ENCODE peak calls at places on chromosomes 5 and 9, in ten cellular contexts. One of them, this sample, is unnamed.

GRCh38 chr5:97644896-97645295 is 461.8 kb upstream of the RIOK2 start:
- DNase-seq in ovary: no peak
- DNase-seq in uterus: no peak
- DNase-seq in WTC11: no peak
- DNase-seq in left ventricle myocardium inferior: no peak
- DNase-seq in kidney epithelial cell: no peak
- DNase-seq in glutamatergic neuron: no peak
- DNase-seq in tibial artery: no peak
- DNase-seq in kidney: no peak
- DNase-seq in DND-41: no peak
- DNase-seq in this sample: no peak

GRCh38 chr9:5719546-5719945 is 90.6 kb downstream of the RIC1 start:
- DNase-seq in ovary: no peak
- DNase-seq in uterus: no peak
- DNase-seq in WTC11: no peak
- DNase-seq in left ventricle myocardium inferior: no peak
- DNase-seq in kidney epithelial cell: no peak
- DNase-seq in glutamatergic neuron: no peak
- DNase-seq in tibial artery: no peak
- DNase-seq in kidney: no peak
- DNase-seq in DND-41: no peak
- DNase-seq in this sample: no peak

GRCh38 chr9:84874583-84874982 is 205.1 kb downstream of the NTRK2 start:
- DNase-seq in ovary: no peak
- DNase-seq in uterus: no peak
- DNase-seq in WTC11: no peak
- DNase-seq in left ventricle myocardium inferior: no peak
- DNase-seq in kidney epithelial cell: no peak
- DNase-seq in glutamatergic neuron: no peak
- DNase-seq in tibial artery: no peak
- DNase-seq in kidney: no peak
- DNase-seq in DND-41: peak; percentile 15
- DNase-seq in this sample: no peak

GRCh38 chr9:25519286-25519685 is 159.0 kb downstream of the TUSC1 start:
- DNase-seq in ovary: no peak
- DNase-seq in uterus: no peak
- DNase-seq in WTC11: no peak
- DNase-seq in left ventricle myocardium inferior: no peak
- DNase-seq in kidney epithelial cell: no peak
- DNase-seq in glutamatergic neuron: no peak
- DNase-seq in tibial artery: no peak
- DNase-seq in kidney: no peak
- DNase-seq in DND-41: no peak
- DNase-seq in this sample: no peak

GRCh38 chr5:51286046-51286445 is 97.2 kb upstream of the ISL1 start:
- DNase-seq in ovary: no peak
- DNase-seq in uterus: no peak
- DNase-seq in WTC11: no peak
- DNase-seq in left ventricle myocardium inferior: no peak
- DNase-seq in kidney epithelial cell: no peak
- DNase-seq in glutamatergic neuron: no peak
- DNase-seq in tibial artery: no peak
- DNase-seq in kidney: no peak
- DNase-seq in DND-41: no peak
- DNase-seq in this sample: no peak

GRCh38 chr5:43078956-43079355 is 38.8 kb upstream of the ANXA2R start:
- DNase-seq in ovary: no peak
- DNase-seq in uterus: no peak
- DNase-seq in WTC11: no peak
- DNase-seq in left ventricle myocardium inferior: no peak
- DNase-seq in kidney epithelial cell: no peak
- DNase-seq in glutamatergic neuron: no peak
- DNase-seq in tibial artery: no peak
- DNase-seq in kidney: no peak
- DNase-seq in DND-41: no peak
- DNase-seq in this sample: no peak

GRCh38 chr9:84879631-84880030 is 210.1 kb downstream of the NTRK2 start:
- DNase-seq in ovary: no peak
- DNase-seq in uterus: no peak
- DNase-seq in WTC11: no peak
- DNase-seq in left ventricle myocardium inferior: no peak
- DNase-seq in kidney epithelial cell: no peak
- DNase-seq in glutamatergic neuron: no peak
- DNase-seq in tibial artery: no peak
- DNase-seq in kidney: no peak
- DNase-seq in DND-41: no peak
- DNase-seq in this sample: no peak

GRCh38 chr9:120944434-120945125 is 18.0 kb upstream of the TRAF1 start:
- DNase-seq in ovary: no peak
- DNase-seq in uterus: no peak
- DNase-seq in WTC11: no peak
- DNase-seq in left ventricle myocardium inferior: no peak
- DNase-seq in kidney epithelial cell: no peak
- DNase-seq in glutamatergic neuron: no peak
- DNase-seq in tibial artery: no peak
- DNase-seq in kidney: no peak
- DNase-seq in DND-41: no peak
- DNase-seq in this sample: no peak

GRCh38 chr9:124285903-124286291 is 28.1 kb downstream of the NEK6 start:
- DNase-seq in ovary: peak; percentile 85
- DNase-seq in uterus: peak; percentile 87
- DNase-seq in WTC11: no peak
- DNase-seq in left ventricle myocardium inferior: peak; percentile 60
- DNase-seq in kidney epithelial cell: peak; percentile 86
- DNase-seq in glutamatergic neuron: no peak
- DNase-seq in tibial artery: peak; percentile 89
- DNase-seq in kidney: peak; percentile 94
- DNase-seq in DND-41: no peak
- DNase-seq in this sample: no peak

GRCh38 chr5:855771-856530 is 5.2 kb upstream of the ZDHHC11 start:
- DNase-seq in ovary: peak; percentile 23
- DNase-seq in uterus: no peak
- DNase-seq in WTC11: no peak
- DNase-seq in left ventricle myocardium inferior: peak; percentile 8
- DNase-seq in kidney epithelial cell: no peak
- DNase-seq in glutamatergic neuron: peak; percentile 33
- DNase-seq in tibial artery: no peak
- DNase-seq in kidney: no peak
- DNase-seq in DND-41: peak; percentile 19
- DNase-seq in this sample: no peak

GRCh38 chr5:61496406-61497307 is 164.6 kb downstream of the ZSWIM6 start:
- DNase-seq in ovary: no peak
- DNase-seq in uterus: no peak
- DNase-seq in WTC11: no peak
- DNase-seq in left ventricle myocardium inferior: no peak
- DNase-seq in kidney epithelial cell: no peak
- DNase-seq in glutamatergic neuron: no peak
- DNase-seq in tibial artery: no peak
- DNase-seq in kidney: no peak
- DNase-seq in DND-41: no peak
- DNase-seq in this sample: no peak

GRCh38 chr9:18502546-18502945 is 28.6 kb downstream of the ADAMTSL1 start:
- DNase-seq in ovary: no peak
- DNase-seq in uterus: no peak
- DNase-seq in WTC11: no peak
- DNase-seq in left ventricle myocardium inferior: no peak
- DNase-seq in kidney epithelial cell: no peak
- DNase-seq in glutamatergic neuron: no peak
- DNase-seq in tibial artery: no peak
- DNase-seq in kidney: no peak
- DNase-seq in DND-41: no peak
- DNase-seq in this sample: no peak

DNA sequence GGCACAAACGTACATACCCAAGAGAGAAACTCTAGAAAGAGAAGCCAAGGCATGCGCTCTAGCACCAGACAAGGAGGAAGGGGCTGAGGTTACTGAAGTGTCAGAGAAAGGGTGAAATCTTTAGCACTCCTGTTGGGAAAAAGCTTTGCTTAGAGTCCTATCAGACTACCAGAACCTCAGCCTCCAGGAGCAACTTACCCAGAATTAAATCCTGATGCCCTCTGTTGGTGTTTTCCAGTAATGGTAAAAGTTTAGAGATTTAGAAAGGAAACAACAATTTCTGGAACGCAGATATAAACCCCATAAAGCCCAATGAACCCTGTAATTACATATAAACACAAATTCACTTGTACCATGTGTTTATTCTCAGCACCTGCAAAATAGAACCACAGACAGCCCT is 33.2 kb upstream of the ASTN2 start:
- DNase-seq in ovary: no peak
- DNase-seq in uterus: no peak
- DNase-seq in WTC11: no peak
- DNase-seq in left ventricle myocardium inferior: no peak
- DNase-seq in kidney epithelial cell: no peak
- DNase-seq in glutamatergic neuron: no peak
- DNase-seq in tibial artery: no peak
- DNase-seq in kidney: no peak
- DNase-seq in DND-41: no peak
- DNase-seq in this sample: no peak
- TF ChIP-seq CTCF in ovary: no peak
- TF ChIP-seq CTCF in uterus: no peak
- TF ChIP-seq CTCF in WTC11: no peak
- TF ChIP-seq CTCF in left ventricle myocardium inferior: no peak
- TF ChIP-seq CTCF in kidney epithelial cell: peak; percentile 5
- TF ChIP-seq CTCF in glutamatergic neuron: no peak
- TF ChIP-seq CTCF in tibial artery: no peak
- TF ChIP-seq CTCF in kidney: no peak
- TF ChIP-seq CTCF in DND-41: no peak
- TF ChIP-seq CTCF in this sample: peak; percentile 48

DNA sequence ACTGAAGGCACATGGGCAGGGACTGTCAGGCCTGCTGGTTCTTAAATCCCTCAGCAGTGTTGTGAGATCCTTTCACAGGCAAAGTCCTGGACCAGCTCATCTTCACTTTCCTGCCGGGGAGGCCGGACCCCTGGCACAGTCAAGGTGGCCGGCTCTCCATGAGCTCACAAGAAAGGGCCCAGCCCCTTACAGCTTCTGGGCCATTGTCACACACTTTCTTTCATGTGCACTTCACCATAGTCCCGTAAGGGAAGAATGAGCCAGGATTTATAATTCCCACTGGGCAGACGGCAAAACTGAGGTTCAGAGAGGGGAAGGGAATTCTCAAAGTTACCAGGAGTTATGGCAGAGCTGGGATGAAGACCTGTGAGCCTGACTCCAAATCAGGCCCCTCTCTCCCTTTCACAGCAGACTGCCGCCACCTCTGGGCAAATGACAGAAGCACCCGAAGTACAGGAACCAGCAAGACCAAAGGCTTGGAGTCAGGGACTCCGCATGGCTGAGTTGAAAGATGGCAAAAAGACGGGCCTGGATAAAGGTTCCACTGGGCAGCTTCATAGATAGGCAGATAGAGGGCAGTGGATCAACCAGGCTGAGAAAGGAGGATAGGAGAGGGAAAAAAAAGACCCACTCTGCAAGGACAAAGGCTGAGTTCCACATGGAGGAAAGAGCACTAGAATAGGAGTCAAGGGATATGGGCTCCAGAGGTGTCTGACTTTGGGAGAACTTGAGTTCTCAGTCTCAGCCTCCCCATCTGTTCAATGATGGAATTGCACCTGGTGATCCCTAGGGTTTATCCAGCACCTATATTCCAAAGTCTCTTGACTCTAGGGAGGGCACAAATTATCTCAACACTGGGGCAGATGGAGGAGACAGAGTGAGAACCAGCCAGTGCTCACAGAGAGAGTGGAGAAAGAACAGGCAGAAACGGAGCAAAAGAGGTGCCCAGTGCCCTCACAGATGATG is 128.7 kb downstream of the PAX5 start:
- DNase-seq in ovary: no peak
- DNase-seq in uterus: no peak
- DNase-seq in WTC11: peak; percentile 48
- DNase-seq in left ventricle myocardium inferior: no peak
- DNase-seq in kidney epithelial cell: no peak
- DNase-seq in glutamatergic neuron: no peak
- DNase-seq in tibial artery: no peak
- DNase-seq in kidney: no peak
- DNase-seq in DND-41: no peak
- DNase-seq in this sample: no peak
- TF ChIP-seq CTCF in ovary: no peak
- TF ChIP-seq CTCF in uterus: no peak
- TF ChIP-seq CTCF in WTC11: peak; percentile 15
- TF ChIP-seq CTCF in left ventricle myocardium inferior: no peak
- TF ChIP-seq CTCF in kidney epithelial cell: peak; percentile 12
- TF ChIP-seq CTCF in glutamatergic neuron: no peak
- TF ChIP-seq CTCF in tibial artery: no peak
- TF ChIP-seq CTCF in kidney: no peak
- TF ChIP-seq CTCF in DND-41: no peak
- TF ChIP-seq CTCF in this sample: no peak

DNA sequence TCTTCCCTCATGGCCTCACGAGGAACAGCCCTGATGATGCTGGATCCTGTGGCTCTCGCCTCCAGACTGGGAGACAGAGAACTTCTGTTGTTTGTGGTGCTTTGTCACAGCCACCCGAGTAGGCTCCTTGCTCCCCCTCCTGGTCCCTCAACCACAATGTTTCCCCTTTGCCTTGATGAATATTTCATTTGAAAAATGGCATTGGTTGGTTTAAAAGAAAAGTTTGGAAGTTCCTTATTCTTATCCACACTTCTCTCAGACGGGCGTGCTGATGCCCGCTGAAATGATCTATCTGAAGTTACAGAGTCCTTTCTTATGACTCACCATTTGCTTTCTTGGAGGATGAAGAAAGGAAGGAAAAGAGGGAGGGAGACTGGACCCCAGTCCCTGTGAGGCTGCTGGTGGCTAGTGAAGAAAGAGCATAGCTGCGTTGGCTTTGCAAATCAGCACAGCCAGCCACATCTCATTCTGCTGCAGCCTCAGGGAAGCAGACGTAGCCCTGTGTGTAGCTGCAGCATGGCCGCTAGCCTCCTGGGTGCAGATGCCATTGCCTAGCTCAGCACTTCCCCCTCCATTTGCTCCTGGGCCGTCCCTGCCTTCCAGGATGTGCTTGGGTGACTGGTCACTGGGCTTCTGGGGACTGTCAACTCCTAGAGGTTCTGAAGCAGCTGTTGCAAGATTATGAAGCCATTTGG is 185.9 kb downstream of the ERCC6L2 start:
- DNase-seq in ovary: no peak
- DNase-seq in uterus: no peak
- DNase-seq in WTC11: peak; percentile 39
- DNase-seq in left ventricle myocardium inferior: peak; percentile 29
- DNase-seq in kidney epithelial cell: no peak
- DNase-seq in glutamatergic neuron: peak; percentile 28
- DNase-seq in tibial artery: peak; percentile 46
- DNase-seq in kidney: no peak
- DNase-seq in DND-41: peak; percentile 43
- DNase-seq in this sample: no peak
- TF ChIP-seq CTCF in ovary: no peak
- TF ChIP-seq CTCF in uterus: peak; percentile 29
- TF ChIP-seq CTCF in WTC11: no peak
- TF ChIP-seq CTCF in left ventricle myocardium inferior: peak; percentile 61
- TF ChIP-seq CTCF in kidney epithelial cell: peak; percentile 44
- TF ChIP-seq CTCF in glutamatergic neuron: peak; percentile 25
- TF ChIP-seq CTCF in tibial artery: peak; percentile 45
- TF ChIP-seq CTCF in kidney: peak; percentile 26
- TF ChIP-seq CTCF in DND-41: peak; percentile 62
- TF ChIP-seq CTCF in this sample: peak; percentile 72

DNA sequence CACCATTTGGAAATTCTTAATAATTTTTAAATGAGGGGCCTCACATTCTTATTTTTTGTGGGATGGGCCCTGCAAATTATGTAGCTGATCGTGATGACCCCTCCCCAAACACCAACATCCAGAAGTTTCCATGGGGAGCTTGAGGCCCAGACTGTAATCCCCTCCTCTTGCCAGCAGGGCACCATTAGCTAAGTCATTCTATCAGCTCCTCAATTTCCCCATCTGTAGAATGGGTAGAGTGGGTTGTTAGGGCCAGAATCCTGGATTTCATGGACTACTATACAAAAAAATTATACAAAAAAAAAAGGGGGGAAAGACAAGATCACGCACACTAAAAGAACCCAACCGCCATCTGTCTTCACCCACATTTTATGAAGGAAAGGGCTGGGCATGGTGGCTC is 38.4 kb downstream of the SHB start:
- DNase-seq in ovary: no peak
- DNase-seq in uterus: no peak
- DNase-seq in WTC11: no peak
- DNase-seq in left ventricle myocardium inferior: no peak
- DNase-seq in kidney epithelial cell: no peak
- DNase-seq in glutamatergic neuron: no peak
- DNase-seq in tibial artery: no peak
- DNase-seq in kidney: no peak
- DNase-seq in DND-41: no peak
- DNase-seq in this sample: no peak
- TF ChIP-seq CTCF in ovary: no peak
- TF ChIP-seq CTCF in uterus: no peak
- TF ChIP-seq CTCF in WTC11: no peak
- TF ChIP-seq CTCF in left ventricle myocardium inferior: no peak
- TF ChIP-seq CTCF in kidney epithelial cell: peak; percentile 23
- TF ChIP-seq CTCF in glutamatergic neuron: no peak
- TF ChIP-seq CTCF in tibial artery: no peak
- TF ChIP-seq CTCF in kidney: no peak
- TF ChIP-seq CTCF in DND-41: no peak
- TF ChIP-seq CTCF in this sample: peak; percentile 36

This sample was measured in type B pancreatic cell.